ENCODE peak calls at places on chromosomes 2 and 18, in seven cellular contexts. One of them, this sample, is unnamed.

GRCh38 chr2:145410096-145410495 is 890.2 kb upstream of the ZEB2 start:
- DNase-seq in brain microvascular endothelial cell: no peak
- DNase-seq in tibial artery: no peak
- DNase-seq in HCT116: no peak
- DNase-seq in transverse colon: no peak
- DNase-seq in dorsolateral prefrontal cortex: no peak
- DNase-seq in OCI-LY7: no peak
- DNase-seq in this sample: no peak

GRCh38 chr2:165627463-165627862 is 158.0 kb downstream of the CSRNP3 start:
- DNase-seq in brain microvascular endothelial cell: peak
- DNase-seq in tibial artery: no peak
- DNase-seq in HCT116: no peak
- DNase-seq in transverse colon: no peak
- DNase-seq in dorsolateral prefrontal cortex: no peak
- DNase-seq in OCI-LY7: no peak
- DNase-seq in this sample: no peak

GRCh38 chr2:165044505-165045303 is 89.4 kb upstream of the SLC38A11 start:
- DNase-seq in brain microvascular endothelial cell: no peak
- DNase-seq in tibial artery: no peak
- DNase-seq in HCT116: no peak
- DNase-seq in transverse colon: no peak
- DNase-seq in dorsolateral prefrontal cortex: no peak
- DNase-seq in OCI-LY7: peak
- DNase-seq in this sample: no peak

GRCh38 chr2:201258666-201258999 is 1.7 kb upstream of the CASP8 start:
- DNase-seq in brain microvascular endothelial cell: no peak
- DNase-seq in tibial artery: no peak
- DNase-seq in HCT116: no peak
- DNase-seq in transverse colon: no peak
- DNase-seq in dorsolateral prefrontal cortex: no peak
- DNase-seq in OCI-LY7: peak
- DNase-seq in this sample: no peak

GRCh38 chr2:143264851-143265250 is 135.6 kb downstream of the ARHGAP15 start:
- DNase-seq in brain microvascular endothelial cell: peak
- DNase-seq in tibial artery: no peak
- DNase-seq in HCT116: no peak
- DNase-seq in transverse colon: no peak
- DNase-seq in dorsolateral prefrontal cortex: no peak
- DNase-seq in OCI-LY7: no peak
- DNase-seq in this sample: peak

GRCh38 chr18:60082282-60082681 is 182.5 kb downstream of the PMAIP1 start:
- DNase-seq in brain microvascular endothelial cell: no peak
- DNase-seq in tibial artery: no peak
- DNase-seq in HCT116: no peak
- DNase-seq in transverse colon: no peak
- DNase-seq in dorsolateral prefrontal cortex: no peak
- DNase-seq in OCI-LY7: no peak
- DNase-seq in this sample: no peak

GRCh38 chr2:127012868-127013267 is 94.1 kb downstream of the BIN1 start:
- DNase-seq in brain microvascular endothelial cell: no peak
- DNase-seq in tibial artery: no peak
- DNase-seq in HCT116: no peak
- DNase-seq in transverse colon: no peak
- DNase-seq in dorsolateral prefrontal cortex: no peak
- DNase-seq in OCI-LY7: no peak
- DNase-seq in this sample: no peak

GRCh38 chr2:111202266-111203040 is 81.7 kb downstream of the BCL2L11 start:
- DNase-seq in brain microvascular endothelial cell: peak
- DNase-seq in tibial artery: no peak
- DNase-seq in HCT116: no peak
- DNase-seq in transverse colon: no peak
- DNase-seq in dorsolateral prefrontal cortex: no peak
- DNase-seq in OCI-LY7: no peak
- DNase-seq in this sample: no peak

GRCh38 chr2:219041252-219041651 is at the start of gene CFAP65:
- DNase-seq in brain microvascular endothelial cell: peak
- DNase-seq in tibial artery: peak
- DNase-seq in HCT116: peak
- DNase-seq in transverse colon: peak
- DNase-seq in dorsolateral prefrontal cortex: no peak
- DNase-seq in OCI-LY7: no peak
- DNase-seq in this sample: peak

GRCh38 chr2:85409719-85410583 is at the start of gene CAPG:
- DNase-seq in brain microvascular endothelial cell: no peak
- DNase-seq in tibial artery: no peak
- DNase-seq in HCT116: no peak
- DNase-seq in transverse colon: peak
- DNase-seq in dorsolateral prefrontal cortex: no peak
- DNase-seq in OCI-LY7: peak
- DNase-seq in this sample: no peak

GRCh38 chr18:57433492-57434176 is 1.5 kb upstream of the ONECUT2 start:
- DNase-seq in brain microvascular endothelial cell: no peak
- DNase-seq in tibial artery: no peak
- DNase-seq in HCT116: no peak
- DNase-seq in transverse colon: no peak
- DNase-seq in dorsolateral prefrontal cortex: no peak
- DNase-seq in OCI-LY7: no peak
- DNase-seq in this sample: no peak

GRCh38 chr2:48978131-48978530 is 176.2 kb downstream of the FSHR start:
- DNase-seq in brain microvascular endothelial cell: no peak
- DNase-seq in tibial artery: no peak
- DNase-seq in HCT116: no peak
- DNase-seq in transverse colon: no peak
- DNase-seq in dorsolateral prefrontal cortex: no peak
- DNase-seq in OCI-LY7: no peak
- DNase-seq in this sample: no peak

GRCh38 chr2:96899084-96899735 is 29.3 kb upstream of the SEMA4C start:
- DNase-seq in brain microvascular endothelial cell: no peak
- DNase-seq in tibial artery: no peak
- DNase-seq in HCT116: no peak
- DNase-seq in transverse colon: no peak
- DNase-seq in dorsolateral prefrontal cortex: no peak
- DNase-seq in OCI-LY7: no peak
- DNase-seq in this sample: no peak

GRCh38 chr2:215320679-215321078 is 8.8 kb downstream of the ATIC start:
- DNase-seq in brain microvascular endothelial cell: no peak
- DNase-seq in tibial artery: no peak
- DNase-seq in HCT116: no peak
- DNase-seq in transverse colon: no peak
- DNase-seq in dorsolateral prefrontal cortex: no peak
- DNase-seq in OCI-LY7: no peak
- DNase-seq in this sample: no peak

GRCh38 chr2:122168799-122169198 is 413.3 kb downstream of the TSN start:
- DNase-seq in brain microvascular endothelial cell: no peak
- DNase-seq in tibial artery: no peak
- DNase-seq in HCT116: no peak
- DNase-seq in transverse colon: no peak
- DNase-seq in dorsolateral prefrontal cortex: no peak
- DNase-seq in OCI-LY7: no peak
- DNase-seq in this sample: no peak
- TF ChIP-seq CTCF in brain microvascular endothelial cell: peak
- TF ChIP-seq CTCF in tibial artery: no peak
- TF ChIP-seq CTCF in HCT116: peak
- TF ChIP-seq CTCF in transverse colon: no peak
- TF ChIP-seq CTCF in dorsolateral prefrontal cortex: no peak
- TF ChIP-seq CTCF in OCI-LY7: peak
- TF ChIP-seq CTCF in this sample: no peak

GRCh38 chr2:3596891-3597290 is 2.0 kb downstream of the COLEC11 start:
- DNase-seq in brain microvascular endothelial cell: no peak
- DNase-seq in tibial artery: no peak
- DNase-seq in HCT116: no peak
- DNase-seq in transverse colon: no peak
- DNase-seq in dorsolateral prefrontal cortex: no peak
- DNase-seq in OCI-LY7: no peak
- DNase-seq in this sample: no peak

GRCh38 chr2:3595409-3595808 is 497 bp downstream of the COLEC11 start:
- DNase-seq in brain microvascular endothelial cell: no peak
- DNase-seq in tibial artery: no peak
- DNase-seq in HCT116: no peak
- DNase-seq in transverse colon: no peak
- DNase-seq in dorsolateral prefrontal cortex: no peak
- DNase-seq in OCI-LY7: no peak
- DNase-seq in this sample: no peak

GRCh38 chr2:3597567-3597966 is 2.7 kb downstream of the COLEC11 start:
- DNase-seq in brain microvascular endothelial cell: no peak
- DNase-seq in tibial artery: no peak
- DNase-seq in HCT116: no peak
- DNase-seq in transverse colon: no peak
- DNase-seq in dorsolateral prefrontal cortex: no peak
- DNase-seq in OCI-LY7: no peak
- DNase-seq in this sample: no peak

GRCh38 chr2:3595985-3596384 is 1.1 kb downstream of the COLEC11 start:
- DNase-seq in brain microvascular endothelial cell: no peak
- DNase-seq in tibial artery: no peak
- DNase-seq in HCT116: no peak
- DNase-seq in transverse colon: no peak
- DNase-seq in dorsolateral prefrontal cortex: no peak
- DNase-seq in OCI-LY7: no peak
- DNase-seq in this sample: no peak

GRCh38 chr2:3594493-3595281 is at the start of gene COLEC11:
- DNase-seq in brain microvascular endothelial cell: peak
- DNase-seq in tibial artery: no peak
- DNase-seq in HCT116: no peak
- DNase-seq in transverse colon: no peak
- DNase-seq in dorsolateral prefrontal cortex: no peak
- DNase-seq in OCI-LY7: no peak
- DNase-seq in this sample: no peak
- H3K4me3 ChIP-seq in brain microvascular endothelial cell: peak
- H3K4me3 ChIP-seq in tibial artery: no peak
- H3K4me3 ChIP-seq in HCT116: no peak
- H3K4me3 ChIP-seq in transverse colon: no peak
- H3K4me3 ChIP-seq in dorsolateral prefrontal cortex: no peak
- H3K4me3 ChIP-seq in OCI-LY7: no peak
- H3K4me3 ChIP-seq in this sample: no peak

DNA sequence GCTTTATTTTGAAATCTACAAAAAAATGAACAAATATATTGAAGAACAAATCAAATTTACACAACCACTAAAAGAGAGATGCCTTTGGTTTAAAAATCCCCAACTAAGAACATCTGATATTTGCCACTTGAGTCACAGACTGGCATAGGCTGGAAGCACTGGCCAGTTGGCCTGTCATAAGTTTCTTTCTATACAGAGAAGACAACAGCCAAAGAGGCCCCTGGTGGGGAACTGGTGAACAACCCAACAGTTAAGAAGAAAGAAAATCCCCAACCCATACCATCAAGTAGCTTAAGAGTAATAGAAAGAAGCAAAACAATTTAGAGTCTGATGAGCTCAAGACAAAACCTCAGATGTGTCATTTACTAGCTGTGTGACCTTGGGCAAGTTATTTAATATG is 45.5 kb downstream of the OSR1 start:
- DNase-seq in brain microvascular endothelial cell: peak
- DNase-seq in tibial artery: no peak
- DNase-seq in HCT116: peak
- DNase-seq in transverse colon: no peak
- DNase-seq in dorsolateral prefrontal cortex: no peak
- DNase-seq in OCI-LY7: peak
- DNase-seq in this sample: no peak
- TF ChIP-seq CTCF in brain microvascular endothelial cell: peak
- TF ChIP-seq CTCF in tibial artery: peak
- TF ChIP-seq CTCF in HCT116: peak
- TF ChIP-seq CTCF in transverse colon: no peak
- TF ChIP-seq CTCF in dorsolateral prefrontal cortex: peak
- TF ChIP-seq CTCF in OCI-LY7: peak
- TF ChIP-seq CTCF in this sample: peak

DNA sequence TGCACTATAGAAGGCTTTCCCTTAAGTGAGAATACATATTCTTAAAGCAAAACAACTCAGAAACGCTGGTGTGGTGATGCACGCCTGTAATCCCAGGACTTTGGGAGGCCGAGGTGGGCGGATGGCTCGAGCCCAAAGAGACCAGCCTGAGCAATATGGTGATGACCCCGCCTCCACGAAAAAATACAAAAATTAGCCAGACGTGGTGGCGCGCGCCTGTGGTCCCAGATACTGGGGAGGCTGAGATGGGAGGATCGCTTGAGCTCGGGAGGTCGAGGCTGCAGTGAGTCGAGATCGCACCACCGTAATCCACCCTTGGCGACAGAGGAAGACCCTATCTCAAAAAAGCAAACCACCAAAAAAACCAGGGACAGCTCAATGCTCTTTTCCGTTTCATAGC is 750 bp upstream of the CCDC150 start:
- DNase-seq in brain microvascular endothelial cell: no peak
- DNase-seq in tibial artery: no peak
- DNase-seq in HCT116: no peak
- DNase-seq in transverse colon: no peak
- DNase-seq in dorsolateral prefrontal cortex: no peak
- DNase-seq in OCI-LY7: no peak
- DNase-seq in this sample: no peak
- H3K4me3 ChIP-seq in brain microvascular endothelial cell: no peak
- H3K4me3 ChIP-seq in tibial artery: no peak
- H3K4me3 ChIP-seq in HCT116: no peak
- H3K4me3 ChIP-seq in transverse colon: peak
- H3K4me3 ChIP-seq in dorsolateral prefrontal cortex: peak
- H3K4me3 ChIP-seq in OCI-LY7: peak
- H3K4me3 ChIP-seq in this sample: peak

GRCh38 chr2:86541282-86541681 is 22.0 kb downstream of the CHMP3 start:
- DNase-seq in brain microvascular endothelial cell: peak
- DNase-seq in tibial artery: no peak
- DNase-seq in HCT116: no peak
- DNase-seq in transverse colon: no peak
- DNase-seq in dorsolateral prefrontal cortex: no peak
- DNase-seq in OCI-LY7: no peak
- DNase-seq in this sample: no peak
- TF ChIP-seq CTCF in brain microvascular endothelial cell: no peak
- TF ChIP-seq CTCF in tibial artery: no peak
- TF ChIP-seq CTCF in HCT116: no peak
- TF ChIP-seq CTCF in transverse colon: no peak
- TF ChIP-seq CTCF in dorsolateral prefrontal cortex: no peak
- TF ChIP-seq CTCF in OCI-LY7: no peak
- TF ChIP-seq CTCF in this sample: no peak

GRCh38 chr18:77899972-77900754 is 650.5 kb downstream of the GALR1 start:
- DNase-seq in brain microvascular endothelial cell: peak
- DNase-seq in tibial artery: no peak
- DNase-seq in HCT116: no peak
- DNase-seq in transverse colon: peak
- DNase-seq in dorsolateral prefrontal cortex: no peak
- DNase-seq in OCI-LY7: no peak
- DNase-seq in this sample: no peak
- H3K4me3 ChIP-seq in brain microvascular endothelial cell: no peak
- H3K4me3 ChIP-seq in tibial artery: no peak
- H3K4me3 ChIP-seq in HCT116: no peak
- H3K4me3 ChIP-seq in transverse colon: peak
- H3K4me3 ChIP-seq in dorsolateral prefrontal cortex: peak
- H3K4me3 ChIP-seq in OCI-LY7: no peak
- H3K4me3 ChIP-seq in this sample: peak

GRCh38 chr2:8358179-8358578 is 323.7 kb upstream of the ID2 start:
- DNase-seq in brain microvascular endothelial cell: no peak
- DNase-seq in tibial artery: no peak
- DNase-seq in HCT116: no peak
- DNase-seq in transverse colon: no peak
- DNase-seq in dorsolateral prefrontal cortex: no peak
- DNase-seq in OCI-LY7: no peak
- DNase-seq in this sample: no peak
- TF ChIP-seq CTCF in brain microvascular endothelial cell: no peak
- TF ChIP-seq CTCF in tibial artery: no peak
- TF ChIP-seq CTCF in HCT116: no peak
- TF ChIP-seq CTCF in transverse colon: no peak
- TF ChIP-seq CTCF in dorsolateral prefrontal cortex: no peak
- TF ChIP-seq CTCF in OCI-LY7: no peak
- TF ChIP-seq CTCF in this sample: no peak